ENCODE peak calls at places on chromosomes 1 and 21, in four cellular contexts. One of them, this sample, is unnamed.

GRCh38 chr1:158969855-158970254 is 38.5 kb downstream of the PYHIN1 start:
- DNase-seq in fibroblast of lung: no peak
- DNase-seq in A549: no peak
- DNase-seq in transverse colon: no peak
- DNase-seq in this sample: no peak

GRCh38 chr1:181250038-181250437 is 161.5 kb downstream of the IER5 start:
- DNase-seq in fibroblast of lung: no peak
- DNase-seq in A549: peak
- DNase-seq in transverse colon: no peak
- DNase-seq in this sample: peak

GRCh38 chr1:229882621-229883020 is 184.4 kb upstream of the GALNT2 start:
- DNase-seq in fibroblast of lung: no peak
- DNase-seq in A549: no peak
- DNase-seq in transverse colon: no peak
- DNase-seq in this sample: no peak

GRCh38 chr1:202192770-202193613 is 607 bp upstream of the LGR6 start:
- DNase-seq in fibroblast of lung: peak
- DNase-seq in A549: peak
- DNase-seq in transverse colon: peak
- DNase-seq in this sample: peak

GRCh38 chr1:169062152-169062551 is 44.3 kb upstream of the ATP1B1 start:
- DNase-seq in fibroblast of lung: no peak
- DNase-seq in A549: no peak
- DNase-seq in transverse colon: no peak
- DNase-seq in this sample: no peak

GRCh38 chr1:47823016-47823843 is 174.0 kb downstream of the TRABD2B start:
- DNase-seq in fibroblast of lung: no peak
- DNase-seq in A549: no peak
- DNase-seq in transverse colon: no peak
- DNase-seq in this sample: no peak

GRCh38 chr21:39660596-39660995 is 47.9 kb downstream of the B3GALT5 start:
- DNase-seq in fibroblast of lung: peak
- DNase-seq in A549: peak
- DNase-seq in transverse colon: peak
- DNase-seq in this sample: peak

GRCh38 chr1:116352349-116352813 is 20.7 kb upstream of the ATP1A1 start:
- DNase-seq in fibroblast of lung: no peak
- DNase-seq in A549: no peak
- DNase-seq in transverse colon: no peak
- DNase-seq in this sample: no peak

GRCh38 chr1:90387825-90388224 is 329.3 kb downstream of the BARHL2 start:
- DNase-seq in fibroblast of lung: no peak
- DNase-seq in A549: no peak
- DNase-seq in transverse colon: no peak
- DNase-seq in this sample: no peak

GRCh38 chr21:33428669-33429068 is 25.5 kb downstream of the IFNGR2 start:
- DNase-seq in fibroblast of lung: no peak
- DNase-seq in A549: no peak
- DNase-seq in transverse colon: no peak
- DNase-seq in this sample: no peak

GRCh38 chr1:118970451-118970850 is 17.7 kb downstream of the TBX15 start:
- DNase-seq in fibroblast of lung: no peak
- DNase-seq in A549: no peak
- DNase-seq in transverse colon: no peak
- DNase-seq in this sample: no peak

GRCh38 chr1:172401907-172402306 is 18.6 kb upstream of the C1orf105 start:
- DNase-seq in fibroblast of lung: no peak
- DNase-seq in A549: peak
- DNase-seq in transverse colon: no peak
- DNase-seq in this sample: no peak
- TF ChIP-seq CTCF in fibroblast of lung: no peak
- TF ChIP-seq CTCF in A549: no peak
- TF ChIP-seq CTCF in transverse colon: no peak
- TF ChIP-seq CTCF in this sample: no peak

GRCh38 chr1:32964461-32965250 is at the start of gene RNF19B:
- DNase-seq in fibroblast of lung: peak
- DNase-seq in A549: peak
- DNase-seq in transverse colon: peak
- DNase-seq in this sample: peak
- TF ChIP-seq CTCF in fibroblast of lung: no peak
- TF ChIP-seq CTCF in A549: no peak
- TF ChIP-seq CTCF in transverse colon: peak
- TF ChIP-seq CTCF in this sample: no peak

DNA sequence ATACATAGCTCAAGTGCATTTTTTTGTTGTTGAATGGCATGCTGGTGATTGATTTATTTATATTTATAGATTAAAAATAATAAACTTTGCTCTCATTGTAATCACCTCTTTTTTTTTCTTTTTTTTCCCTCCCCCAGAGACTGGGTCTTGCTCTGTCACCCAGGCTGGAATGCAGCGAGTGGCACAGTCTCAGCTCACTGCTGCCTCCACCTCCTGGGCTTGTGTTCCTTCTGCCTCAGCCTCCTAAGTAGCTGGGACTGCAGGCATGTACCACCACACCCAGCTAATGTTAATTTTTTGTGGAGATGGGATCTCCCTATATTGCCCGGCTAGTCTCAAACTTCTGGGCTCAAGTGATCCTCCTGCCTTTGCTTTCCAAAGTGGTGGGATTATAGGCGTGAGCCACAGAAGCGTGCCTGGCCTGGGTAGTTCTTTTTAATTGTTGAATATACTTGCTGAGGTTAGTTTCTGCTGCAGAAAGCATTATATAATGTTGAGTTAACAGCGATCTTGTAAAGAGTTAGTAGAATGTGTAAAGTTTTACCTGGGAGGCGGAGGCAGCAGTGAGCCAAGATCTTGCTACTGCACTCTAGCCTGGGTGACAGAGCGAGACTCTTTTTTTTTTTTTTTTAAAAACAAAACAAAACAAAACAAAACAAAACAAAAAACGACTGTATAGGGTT is 82.6 kb downstream of the CAMTA1 start:
- DNase-seq in fibroblast of lung: no peak
- DNase-seq in A549: no peak
- DNase-seq in transverse colon: no peak
- DNase-seq in this sample: no peak
- TF ChIP-seq CTCF in fibroblast of lung: no peak
- TF ChIP-seq CTCF in A549: no peak
- TF ChIP-seq CTCF in transverse colon: no peak
- TF ChIP-seq CTCF in this sample: no peak

GRCh38 chr1:2132222-2133038 is 62.1 kb downstream of the FAAP20 start:
- DNase-seq in fibroblast of lung: peak
- DNase-seq in A549: peak
- DNase-seq in transverse colon: peak
- DNase-seq in this sample: no peak
- TF ChIP-seq CTCF in fibroblast of lung: peak
- TF ChIP-seq CTCF in A549: no peak
- TF ChIP-seq CTCF in transverse colon: peak
- TF ChIP-seq CTCF in this sample: no peak

GRCh38 chr1:7785108-7785507 is 1.0 kb downstream of the PER3 start:
- DNase-seq in fibroblast of lung: no peak
- DNase-seq in A549: no peak
- DNase-seq in transverse colon: no peak
- DNase-seq in this sample: no peak
- TF ChIP-seq CTCF in fibroblast of lung: no peak
- TF ChIP-seq CTCF in A549: no peak
- TF ChIP-seq CTCF in transverse colon: no peak
- TF ChIP-seq CTCF in this sample: no peak

DNA sequence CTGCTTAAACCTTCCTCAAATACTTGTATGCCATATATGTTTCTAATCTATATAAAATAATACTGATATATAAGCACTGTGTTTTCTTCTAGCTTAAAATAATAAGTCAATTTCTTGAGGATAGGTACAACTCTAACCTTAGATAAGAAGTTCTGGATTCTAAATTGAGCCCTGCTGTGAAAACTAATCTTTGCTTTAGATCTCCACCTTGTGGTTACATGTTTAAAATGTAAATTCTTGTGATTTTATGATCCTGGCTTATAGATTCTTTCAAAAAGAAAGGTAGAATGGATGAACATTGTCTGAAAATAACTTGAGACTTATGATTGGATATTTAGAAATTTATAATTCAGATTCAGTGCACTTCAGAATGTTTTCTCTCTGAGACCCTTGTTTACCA is 38.9 kb upstream of the HMCN1 start:
- DNase-seq in fibroblast of lung: no peak
- DNase-seq in A549: no peak
- DNase-seq in transverse colon: no peak
- DNase-seq in this sample: no peak
- TF ChIP-seq CTCF in fibroblast of lung: no peak
- TF ChIP-seq CTCF in A549: peak
- TF ChIP-seq CTCF in transverse colon: no peak
- TF ChIP-seq CTCF in this sample: peak

GRCh38 chr1:167538657-167539056 is 14.9 kb downstream of the CREG1 start:
- DNase-seq in fibroblast of lung: no peak
- DNase-seq in A549: peak
- DNase-seq in transverse colon: no peak
- DNase-seq in this sample: no peak
- TF ChIP-seq CTCF in fibroblast of lung: no peak
- TF ChIP-seq CTCF in A549: no peak
- TF ChIP-seq CTCF in transverse colon: no peak
- TF ChIP-seq CTCF in this sample: no peak

DNA sequence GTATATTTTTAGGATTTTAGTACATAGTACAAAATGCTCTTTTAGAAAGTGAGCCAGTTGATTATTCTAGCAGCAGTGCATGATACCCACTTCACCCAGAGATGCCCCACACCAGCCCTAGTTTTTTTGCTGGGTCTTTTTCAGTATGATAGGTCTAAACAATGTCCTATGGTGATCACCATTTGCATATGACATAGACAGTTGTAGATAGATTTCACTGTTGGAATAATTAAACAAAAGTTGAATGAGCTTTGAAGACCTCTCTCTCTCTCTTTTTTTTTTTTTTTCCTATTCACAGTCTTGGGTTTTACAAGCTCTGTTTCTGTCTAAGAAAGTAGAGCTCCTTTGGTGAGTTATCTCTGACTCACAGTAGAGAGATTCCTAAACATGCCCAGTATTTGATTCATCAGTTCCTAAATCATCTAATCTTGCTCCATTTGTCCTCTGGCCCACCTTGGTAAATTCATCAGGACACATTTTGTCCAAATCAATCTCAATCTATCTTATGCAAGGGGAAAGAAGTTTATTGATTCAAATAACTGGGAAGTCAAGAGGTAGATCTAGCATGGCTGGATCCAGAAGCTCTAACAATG is 44.7 kb upstream of the VAV3 start:
- DNase-seq in fibroblast of lung: peak
- DNase-seq in A549: no peak
- DNase-seq in transverse colon: no peak
- DNase-seq in this sample: no peak
- TF ChIP-seq CTCF in fibroblast of lung: no peak
- TF ChIP-seq CTCF in A549: no peak
- TF ChIP-seq CTCF in transverse colon: no peak
- TF ChIP-seq CTCF in this sample: no peak

GRCh38 chr21:32364801-32365200 is 28.0 kb downstream of the URB1 start:
- DNase-seq in fibroblast of lung: no peak
- DNase-seq in A549: no peak
- DNase-seq in transverse colon: no peak
- DNase-seq in this sample: no peak
- TF ChIP-seq CTCF in fibroblast of lung: no peak
- TF ChIP-seq CTCF in A549: no peak
- TF ChIP-seq CTCF in transverse colon: no peak
- TF ChIP-seq CTCF in this sample: no peak

This sample was measured in Calu3.